ENCODE peak calls at places on chromosome 19, in five cellular contexts. One of them, this sample, is unnamed.

GRCh38 chr19:33280351-33280921 is 21.9 kb downstream of the CEBPA start:
- DNase-seq in activated CD8-positive, alpha-beta memory T cell treated with anti-CD3 and anti-CD28 coated beads for 4 hours: no peak
- DNase-seq in AG08395: no peak
- DNase-seq in IMR-90: no peak
- DNase-seq in NCI-H82: no peak
- DNase-seq in this sample: no peak

GRCh38 chr19:51742736-51743288 is 8.9 kb downstream of the FPR1 start:
- DNase-seq in activated CD8-positive, alpha-beta memory T cell treated with anti-CD3 and anti-CD28 coated beads for 4 hours: no peak
- DNase-seq in AG08395: peak; percentile 70
- DNase-seq in IMR-90: no peak
- DNase-seq in NCI-H82: no peak
- DNase-seq in this sample: no peak

GRCh38 chr19:35086455-35086854 is 29.2 kb upstream of the FXYD3 start:
- DNase-seq in activated CD8-positive, alpha-beta memory T cell treated with anti-CD3 and anti-CD28 coated beads for 4 hours: no peak
- DNase-seq in AG08395: no peak
- DNase-seq in IMR-90: no peak
- DNase-seq in NCI-H82: no peak
- DNase-seq in this sample: no peak

GRCh38 chr19:17314007-17314589 is 4.7 kb downstream of the DDA1 start:
- DNase-seq in activated CD8-positive, alpha-beta memory T cell treated with anti-CD3 and anti-CD28 coated beads for 4 hours: no peak
- DNase-seq in AG08395: no peak
- DNase-seq in IMR-90: no peak
- DNase-seq in NCI-H82: no peak
- DNase-seq in this sample: no peak

GRCh38 chr19:53621885-53622710 is 9.7 kb upstream of the DPRX start:
- DNase-seq in activated CD8-positive, alpha-beta memory T cell treated with anti-CD3 and anti-CD28 coated beads for 4 hours: no peak
- DNase-seq in AG08395: no peak
- DNase-seq in IMR-90: no peak
- DNase-seq in NCI-H82: no peak
- DNase-seq in this sample: no peak

GRCh38 chr19:46283771-46284170 is 13.1 kb upstream of the HIF3A start:
- DNase-seq in activated CD8-positive, alpha-beta memory T cell treated with anti-CD3 and anti-CD28 coated beads for 4 hours: no peak
- DNase-seq in AG08395: no peak
- DNase-seq in IMR-90: no peak
- DNase-seq in NCI-H82: no peak
- DNase-seq in this sample: no peak

GRCh38 chr19:48913114-48913513 is 13.0 kb downstream of the NUCB1 start:
- DNase-seq in activated CD8-positive, alpha-beta memory T cell treated with anti-CD3 and anti-CD28 coated beads for 4 hours: no peak
- DNase-seq in AG08395: no peak
- DNase-seq in IMR-90: no peak
- DNase-seq in NCI-H82: peak; percentile 66
- DNase-seq in this sample: no peak

GRCh38 chr19:51586103-51586728 is 15.1 kb downstream of the ZNF175 start:
- DNase-seq in activated CD8-positive, alpha-beta memory T cell treated with anti-CD3 and anti-CD28 coated beads for 4 hours: no peak
- DNase-seq in AG08395: no peak
- DNase-seq in IMR-90: no peak
- DNase-seq in NCI-H82: no peak
- DNase-seq in this sample: no peak

GRCh38 chr19:29040951-29041350 is 172.0 kb downstream of the UQCRFS1 start:
- DNase-seq in activated CD8-positive, alpha-beta memory T cell treated with anti-CD3 and anti-CD28 coated beads for 4 hours: no peak
- DNase-seq in AG08395: no peak
- DNase-seq in IMR-90: no peak
- DNase-seq in NCI-H82: no peak
- DNase-seq in this sample: no peak

GRCh38 chr19:3852614-3853254 is 16.1 kb downstream of the ZFR2 start:
- DNase-seq in activated CD8-positive, alpha-beta memory T cell treated with anti-CD3 and anti-CD28 coated beads for 4 hours: peak; percentile 12
- DNase-seq in AG08395: peak; percentile 76
- DNase-seq in IMR-90: peak; percentile 60
- DNase-seq in NCI-H82: peak; percentile 14
- DNase-seq in this sample: peak; percentile 83

GRCh38 chr19:1730157-1730556 is 23.1 kb upstream of the ONECUT3 start:
- DNase-seq in activated CD8-positive, alpha-beta memory T cell treated with anti-CD3 and anti-CD28 coated beads for 4 hours: no peak
- DNase-seq in AG08395: no peak
- DNase-seq in IMR-90: no peak
- DNase-seq in NCI-H82: no peak
- DNase-seq in this sample: no peak

GRCh38 chr19:55809381-55810058 is 22.3 kb downstream of the NLRP11 start:
- DNase-seq in activated CD8-positive, alpha-beta memory T cell treated with anti-CD3 and anti-CD28 coated beads for 4 hours: peak; percentile 2
- DNase-seq in AG08395: no peak
- DNase-seq in IMR-90: peak; percentile 33
- DNase-seq in NCI-H82: peak; percentile 94
- DNase-seq in this sample: peak; percentile 46